ENCODE peak calls at places on chromosomes 2 and 18, in six cellular contexts. L is GM12878, J is SK-N-SH, H is H1, B is K562, Z is HCT116. Y is an unnamed sample.

GRCh38 chr18:46226461-46226860 is 122.3 kb downstream of the HAUS1 start:
- DNase-seq in L (no peak), J (no peak), H (no peak), B (no peak), Z (no peak), Y (no peak)

GRCh38 chr18:23532848-23533247 is 29.5 kb downstream of the RMC1 start:
- DNase-seq in L (no peak), J (no peak), H (no peak), B (no peak), Z (no peak), Y (no peak)

GRCh38 chr2:161586517-161587167 is 37.6 kb upstream of the SLC4A10 start:
- DNase-seq in L (no peak), J (peak), H (no peak), B (peak), Z (peak), Y (peak)

GRCh38 chr18:23105581-23106219 is 29.6 kb upstream of the CABLES1 start:
- DNase-seq in L (no peak), J (no peak), H (no peak), B (no peak), Z (no peak), Y (peak)

GRCh38 chr2:161370981-161371380 is 45.1 kb upstream of the TBR1 start:
- DNase-seq in L (no peak), J (no peak), H (no peak), B (no peak), Z (no peak), Y (no peak)

GRCh38 chr2:135585586-135585985 is 54.3 kb downstream of the R3HDM1 start:
- DNase-seq in L (no peak), J (no peak), H (peak), B (peak), Z (no peak), Y (no peak)

GRCh38 chr2:120243211-120243610 is 9.4 kb upstream of the RALB start:
- DNase-seq in L (no peak), J (no peak), H (no peak), B (no peak), Z (no peak), Y (no peak)

GRCh38 chr2:146124741-146125140 is 1604.8 kb upstream of the ZEB2 start:
- DNase-seq in L (no peak), J (no peak), H (no peak), B (no peak), Z (no peak), Y (no peak)

GRCh38 chr18:33871363-33872025 is 293.5 kb downstream of the ASXL3 start:
- DNase-seq in L (no peak), J (no peak), H (no peak), B (no peak), Z (no peak), Y (no peak)

GRCh38 chr2:119126650-119127049 is 31.9 kb downstream of the C1QL2 start:
- DNase-seq in L (no peak), J (peak), H (peak), B (peak), Z (peak), Y (no peak)

GRCh38 chr18:74023220-74023619 is 124.4 kb downstream of the FBXO15 start:
- DNase-seq in L (no peak), J (no peak), H (no peak), B (no peak), Z (no peak), Y (no peak)

GRCh38 chr2:121287956-121288355 is 3.0 kb upstream of the TFCP2L1 start:
- DNase-seq in L (no peak), J (no peak), H (no peak), B (no peak), Z (no peak), Y (no peak)

GRCh38 chr2:6914829-6915228 is 2.4 kb upstream of the RNF144A start:
- DNase-seq in L (no peak), J (no peak), H (no peak), B (no peak), Z (peak), Y (no peak)

GRCh38 chr18:12656671-12657047 is 1.2 kb downstream of the SPIRE1 start:
- DNase-seq in L (no peak), J (peak), H (no peak), B (peak), Z (no peak), Y (no peak)

GRCh38 chr2:205297368-205297767 is 384.9 kb upstream of the NRP2 start:
- DNase-seq in L (no peak), J (no peak), H (no peak), B (no peak), Z (no peak), Y (no peak)

GRCh38 chr2:134189009-134189717 is 64.7 kb upstream of the MGAT5 start:
- DNase-seq in L (no peak), J (no peak), H (no peak), B (no peak), Z (peak), Y (no peak)

GRCh38 chr18:6370886-6371635 is 43.6 kb downstream of the L3MBTL4 start:
- DNase-seq in L (no peak), J (peak), H (no peak), B (no peak), Z (no peak), Y (no peak)

GRCh38 chr2:27714851-27715291 is 51.2 kb downstream of the SLC4A1AP start:
- DNase-seq in L (no peak), J (no peak), H (no peak), B (no peak), Z (no peak), Y (no peak)

GRCh38 chr2:66697346-66697745 is 262.4 kb downstream of the MEIS1 start:
- DNase-seq in L (no peak), J (no peak), H (no peak), B (no peak), Z (no peak), Y (no peak)

GRCh38 chr18:60684843-60685513 is 312.4 kb upstream of the MC4R start:
- DNase-seq in L (no peak), J (peak), H (no peak), B (peak), Z (peak), Y (no peak)

GRCh38 chr2:62396880-62397279 is 109.1 kb downstream of the TMEM17 start:
- DNase-seq in L (no peak), J (no peak), H (no peak), B (no peak), Z (no peak), Y (no peak)

GRCh38 chr2:168449419-168449818 is 6.7 kb upstream of the CERS6 start:
- DNase-seq in L (no peak), J (no peak), H (no peak), B (no peak), Z (no peak), Y (no peak)

DNA sequence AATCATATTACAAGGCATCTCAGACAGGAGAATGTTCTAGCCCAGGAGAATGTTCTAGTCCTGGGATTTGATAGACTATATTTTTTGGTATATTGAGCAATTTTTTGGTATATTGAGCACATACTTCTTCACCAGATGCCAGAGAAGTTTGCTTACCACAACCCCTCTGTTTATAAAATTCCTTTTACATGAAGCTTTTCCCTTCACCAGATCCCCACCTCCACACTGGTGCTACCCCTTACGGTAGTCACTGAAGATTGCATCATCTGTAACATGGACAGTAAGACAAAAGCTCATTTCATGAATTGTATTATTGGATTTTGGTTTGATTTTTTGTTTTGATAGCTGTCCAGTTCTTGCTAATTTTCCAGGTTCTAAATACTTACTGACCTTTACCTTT is 7.2 kb upstream of the HNMT start:
- DNase-seq in L (no peak), J (no peak), H (no peak), B (no peak), Z (no peak), Y (no peak)
- TF ChIP-seq JUND in L (no peak), J (no peak), H (no peak), B (no peak), Z (no peak), Y (no peak)

GRCh38 chr2:126736133-126736874 is 80.3 kb downstream of the GYPC start:
- DNase-seq in L (no peak), J (no peak), H (no peak), B (no peak), Z (no peak), Y (no peak)
- TF ChIP-seq JUND in L (no peak), J (no peak), H (no peak), B (no peak), Z (no peak), Y (no peak)

DNA sequence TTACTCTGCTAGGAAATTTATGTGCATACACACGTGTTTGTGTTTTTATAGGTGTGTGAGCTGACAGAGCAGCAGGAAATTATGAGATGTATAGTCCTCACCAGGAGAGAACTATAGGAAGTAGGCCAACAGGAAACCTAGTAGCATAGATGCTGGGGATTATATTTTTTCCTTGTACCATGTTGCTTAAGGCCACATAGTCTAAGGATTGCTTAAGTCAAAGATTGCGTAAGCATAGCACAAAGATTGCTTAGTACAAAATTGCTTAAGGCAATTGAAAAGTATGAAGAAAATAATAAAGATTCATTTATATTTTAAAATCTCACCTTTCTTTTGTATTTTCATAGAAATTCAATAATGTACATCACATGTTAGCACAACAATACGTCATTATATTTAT is 18.7 kb upstream of the CCDC102B start:
- DNase-seq in L (no peak), J (no peak), H (no peak), B (no peak), Z (no peak), Y (no peak)
- TF ChIP-seq JUND in L (no peak), J (no peak), H (no peak), B (no peak), Z (no peak), Y (no peak)

DNA sequence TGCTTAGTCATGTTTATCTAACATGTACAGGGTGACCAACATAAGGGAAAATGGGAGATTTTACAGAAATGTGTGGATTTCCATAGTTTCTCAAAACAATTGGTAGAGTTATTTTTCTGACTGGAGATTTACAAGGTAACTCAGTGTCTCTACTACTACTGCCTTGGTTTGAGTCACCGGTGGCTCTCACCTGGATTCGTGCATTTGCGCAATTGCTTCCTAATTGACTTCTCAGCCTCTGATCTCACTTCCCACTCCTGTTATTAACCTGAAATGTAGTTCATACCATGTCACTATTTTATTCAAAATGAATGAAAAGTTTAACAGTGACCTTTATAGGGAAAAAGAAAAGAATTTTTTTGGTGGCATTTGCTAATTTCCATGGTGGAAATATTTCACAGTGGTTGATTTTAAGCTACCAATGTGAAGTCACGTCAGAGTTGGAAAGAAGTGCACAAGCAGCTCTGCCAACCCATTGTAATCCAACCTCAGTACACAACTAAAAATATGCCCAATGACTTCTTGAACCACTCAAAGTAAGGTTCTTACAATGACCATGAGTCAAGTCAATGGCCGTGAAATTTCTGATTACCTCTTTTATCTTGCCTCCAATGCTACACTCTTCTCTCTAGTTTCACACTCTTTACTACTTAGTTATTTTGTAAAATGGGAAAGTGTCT is 94.0 kb downstream of the NYAP2 start:
- DNase-seq in L (no peak), J (no peak), H (no peak), B (no peak), Z (no peak), Y (no peak)
- TF ChIP-seq JUND in L (no peak), J (no peak), H (no peak), B (no peak), Z (no peak), Y (no peak)

GRCh38 chr2:9258501-9258900 is 51.9 kb downstream of the ASAP2 start:
- DNase-seq in L (no peak), J (no peak), H (no peak), B (no peak), Z (no peak), Y (no peak)

GRCh38 chr2:9258953-9259399 is 52.4 kb downstream of the ASAP2 start:
- DNase-seq in L (no peak), J (no peak), H (no peak), B (no peak), Z (no peak), Y (no peak)

GRCh38 chr2:9262671-9263171 is 56.1 kb downstream of the ASAP2 start:
- DNase-seq in L (no peak), J (peak), H (no peak), B (no peak), Z (no peak), Y (no peak)

GRCh38 chr2:9261231-9261883 is 54.7 kb downstream of the ASAP2 start:
- DNase-seq in L (no peak), J (no peak), H (no peak), B (no peak), Z (no peak), Y (no peak)

GRCh38 chr2:9260411-9261037 is 53.9 kb downstream of the ASAP2 start:
- DNase-seq in L (no peak), J (no peak), H (no peak), B (no peak), Z (no peak), Y (no peak)
- TF ChIP-seq JUND in L (no peak), J (no peak), H (no peak), B (no peak), Z (no peak), Y (no peak)

GRCh38 chr2:166361351-166362153 is 14.2 kb downstream of the SCN9A start:
- DNase-seq in L (no peak), J (peak), H (no peak), B (peak), Z (peak), Y (peak)
- TF ChIP-seq JUND in L (no peak), J (no peak), H (no peak), B (no peak), Z (no peak), Y (no peak)

DNA sequence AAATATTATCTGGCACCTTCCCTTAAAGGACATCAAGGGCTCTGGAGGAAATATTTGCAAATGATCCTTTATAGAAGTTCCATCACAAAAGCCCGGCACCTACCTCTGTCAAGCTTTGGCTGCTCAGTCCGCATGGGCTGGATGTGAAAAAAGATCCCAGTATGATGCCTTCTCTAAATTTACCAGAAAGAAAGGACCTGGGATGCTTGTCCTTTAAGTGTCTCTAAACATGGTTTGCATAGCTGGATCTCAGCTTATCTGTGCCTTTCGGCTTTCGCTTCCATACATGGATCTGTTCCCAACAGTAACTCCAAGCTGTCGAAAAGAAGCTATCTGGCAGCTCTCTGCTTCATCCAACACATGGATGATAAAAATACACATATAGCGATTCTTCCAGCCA is 60.4 kb upstream of the SLC8A1 start:
- DNase-seq in L (no peak), J (no peak), H (no peak), B (no peak), Z (no peak), Y (no peak)
- TF ChIP-seq JUND in L (no peak), J (no peak), H (no peak), B (no peak), Z (no peak), Y (no peak)

Y was measured in T47D.